ENCODE peak calls at places on chromosomes 4 and X, in nine cellular contexts. One of them, this sample, is unnamed.

GRCh38 chrX:3939967-3940610 is 226.6 kb upstream of the PRKX start:
- DNase-seq in MG63: no peak
- DNase-seq in NCI-H1694 treated with DMSO at 0.1 percent for 48 hours: no peak
- DNase-seq in posterior cingulate gyrus: no peak
- DNase-seq in KBM-7: peak
- DNase-seq in stimulated activated CD8-positive, alpha-beta memory T cell treated with anti-CD3 and anti-CD28 coated beads, Interleukin-12 subunit alpha, Interleukin-12 subunit beta, amount 100 ng/mL, for 1 hour: no peak
- DNase-seq in endothelial cell: no peak
- DNase-seq in T-cell: no peak
- DNase-seq in fibroblast of the aortic adventitia: peak
- DNase-seq in this sample: no peak

GRCh38 chr4:21226637-21227538 is 526.6 kb downstream of the PACRGL start:
- DNase-seq in endothelial cell: no peak
- DNase-seq in T-cell: no peak
- DNase-seq in NCI-H1694 treated with DMSO at 0.1 percent for 48 hours: peak
- DNase-seq in stimulated activated CD8-positive, alpha-beta memory T cell treated with anti-CD3 and anti-CD28 coated beads, Interleukin-12 subunit alpha, Interleukin-12 subunit beta, amount 100 ng/mL, for 1 hour: no peak
- DNase-seq in MG63: no peak
- DNase-seq in fibroblast of the aortic adventitia: no peak
- DNase-seq in KBM-7: no peak
- DNase-seq in posterior cingulate gyrus: no peak
- DNase-seq in this sample: no peak

GRCh38 chr4:27861802-27862201 is 1001.2 kb downstream of the STIM2 start:
- DNase-seq in stimulated activated CD8-positive, alpha-beta memory T cell treated with anti-CD3 and anti-CD28 coated beads, Interleukin-12 subunit alpha, Interleukin-12 subunit beta, amount 100 ng/mL, for 1 hour: no peak
- DNase-seq in KBM-7: no peak
- DNase-seq in NCI-H1694 treated with DMSO at 0.1 percent for 48 hours: no peak
- DNase-seq in endothelial cell: no peak
- DNase-seq in MG63: no peak
- DNase-seq in fibroblast of the aortic adventitia: peak
- DNase-seq in posterior cingulate gyrus: no peak
- DNase-seq in T-cell: no peak
- DNase-seq in this sample: no peak

GRCh38 chr4:122777846-122778501 is 45.5 kb downstream of the BBS12 start:
- DNase-seq in fibroblast of the aortic adventitia: peak
- DNase-seq in posterior cingulate gyrus: no peak
- DNase-seq in endothelial cell: no peak
- DNase-seq in MG63: no peak
- DNase-seq in T-cell: no peak
- DNase-seq in KBM-7: no peak
- DNase-seq in NCI-H1694 treated with DMSO at 0.1 percent for 48 hours: no peak
- DNase-seq in stimulated activated CD8-positive, alpha-beta memory T cell treated with anti-CD3 and anti-CD28 coated beads, Interleukin-12 subunit alpha, Interleukin-12 subunit beta, amount 100 ng/mL, for 1 hour: no peak
- DNase-seq in this sample: no peak

GRCh38 chr4:1300466-1301455 is 11.1 kb downstream of the MAEA start:
- DNase-seq in posterior cingulate gyrus: peak
- DNase-seq in fibroblast of the aortic adventitia: peak
- DNase-seq in endothelial cell: no peak
- DNase-seq in KBM-7: no peak
- DNase-seq in NCI-H1694 treated with DMSO at 0.1 percent for 48 hours: no peak
- DNase-seq in stimulated activated CD8-positive, alpha-beta memory T cell treated with anti-CD3 and anti-CD28 coated beads, Interleukin-12 subunit alpha, Interleukin-12 subunit beta, amount 100 ng/mL, for 1 hour: no peak
- DNase-seq in T-cell: no peak
- DNase-seq in MG63: no peak
- DNase-seq in this sample: no peak

GRCh38 chr4:23333556-23333945 is 556.3 kb downstream of the PPARGC1A start:
- DNase-seq in KBM-7: no peak
- DNase-seq in fibroblast of the aortic adventitia: peak
- DNase-seq in T-cell: no peak
- DNase-seq in endothelial cell: no peak
- DNase-seq in posterior cingulate gyrus: no peak
- DNase-seq in stimulated activated CD8-positive, alpha-beta memory T cell treated with anti-CD3 and anti-CD28 coated beads, Interleukin-12 subunit alpha, Interleukin-12 subunit beta, amount 100 ng/mL, for 1 hour: no peak
- DNase-seq in MG63: no peak
- DNase-seq in NCI-H1694 treated with DMSO at 0.1 percent for 48 hours: no peak
- DNase-seq in this sample: no peak

GRCh38 chr4:86451560-86452322 is 91.9 kb upstream of the MAPK10 start:
- DNase-seq in stimulated activated CD8-positive, alpha-beta memory T cell treated with anti-CD3 and anti-CD28 coated beads, Interleukin-12 subunit alpha, Interleukin-12 subunit beta, amount 100 ng/mL, for 1 hour: no peak
- DNase-seq in endothelial cell: no peak
- DNase-seq in fibroblast of the aortic adventitia: peak
- DNase-seq in NCI-H1694 treated with DMSO at 0.1 percent for 48 hours: no peak
- DNase-seq in KBM-7: no peak
- DNase-seq in posterior cingulate gyrus: no peak
- DNase-seq in MG63: no peak
- DNase-seq in T-cell: no peak
- DNase-seq in this sample: no peak

GRCh38 chr4:31538877-31539276 is 818.7 kb downstream of the PCDH7 start:
- DNase-seq in endothelial cell: no peak
- DNase-seq in NCI-H1694 treated with DMSO at 0.1 percent for 48 hours: no peak
- DNase-seq in stimulated activated CD8-positive, alpha-beta memory T cell treated with anti-CD3 and anti-CD28 coated beads, Interleukin-12 subunit alpha, Interleukin-12 subunit beta, amount 100 ng/mL, for 1 hour: no peak
- DNase-seq in MG63: no peak
- DNase-seq in fibroblast of the aortic adventitia: no peak
- DNase-seq in posterior cingulate gyrus: no peak
- DNase-seq in KBM-7: no peak
- DNase-seq in T-cell: no peak
- DNase-seq in this sample: no peak

GRCh38 chrX:153610834-153611209 is 11.9 kb upstream of the CCNQ start:
- DNase-seq in KBM-7: no peak
- DNase-seq in T-cell: no peak
- DNase-seq in endothelial cell: no peak
- DNase-seq in NCI-H1694 treated with DMSO at 0.1 percent for 48 hours: no peak
- DNase-seq in fibroblast of the aortic adventitia: no peak
- DNase-seq in stimulated activated CD8-positive, alpha-beta memory T cell treated with anti-CD3 and anti-CD28 coated beads, Interleukin-12 subunit alpha, Interleukin-12 subunit beta, amount 100 ng/mL, for 1 hour: no peak
- DNase-seq in posterior cingulate gyrus: no peak
- DNase-seq in MG63: no peak
- DNase-seq in this sample: no peak

GRCh38 chrX:39877919-39878318 is 219.8 kb downstream of the BCOR start:
- DNase-seq in NCI-H1694 treated with DMSO at 0.1 percent for 48 hours: no peak
- DNase-seq in endothelial cell: no peak
- DNase-seq in fibroblast of the aortic adventitia: no peak
- DNase-seq in T-cell: no peak
- DNase-seq in posterior cingulate gyrus: no peak
- DNase-seq in stimulated activated CD8-positive, alpha-beta memory T cell treated with anti-CD3 and anti-CD28 coated beads, Interleukin-12 subunit alpha, Interleukin-12 subunit beta, amount 100 ng/mL, for 1 hour: no peak
- DNase-seq in KBM-7: no peak
- DNase-seq in MG63: no peak
- DNase-seq in this sample: no peak

This sample was measured in memory B cell.